ENCODE peak calls at places on chromosomes 13 and 19, in nine cellular contexts. One of them, this sample, is unnamed.

GRCh38 chr19:54646331-54646841 is 16.1 kb downstream of the LILRB1 start:
- DNase-seq in stomach: peak
- DNase-seq in nephron progenitor cell: no peak
- DNase-seq in activated B cell treated with CpG ODN at 0.5 μM for 24 hours: peak
- DNase-seq in sigmoid colon: no peak
- DNase-seq in hepatocyte: no peak
- DNase-seq in lung: no peak
- DNase-seq in Peyer's patch: no peak
- DNase-seq in astrocyte of the spinal cord: no peak
- DNase-seq in this sample: no peak

GRCh38 chr13:34148359-34148758 is 330.4 kb downstream of the RFC3 start:
- DNase-seq in lung: no peak
- DNase-seq in stomach: no peak
- DNase-seq in activated B cell treated with CpG ODN at 0.5 μM for 24 hours: no peak
- DNase-seq in Peyer's patch: no peak
- DNase-seq in hepatocyte: no peak
- DNase-seq in sigmoid colon: no peak
- DNase-seq in nephron progenitor cell: no peak
- DNase-seq in astrocyte of the spinal cord: no peak
- DNase-seq in this sample: no peak

GRCh38 chr19:34495416-34495815 is 13.9 kb downstream of the WTIP start:
- DNase-seq in nephron progenitor cell: no peak
- DNase-seq in astrocyte of the spinal cord: no peak
- DNase-seq in Peyer's patch: no peak
- DNase-seq in stomach: no peak
- DNase-seq in activated B cell treated with CpG ODN at 0.5 μM for 24 hours: no peak
- DNase-seq in hepatocyte: no peak
- DNase-seq in lung: no peak
- DNase-seq in sigmoid colon: peak
- DNase-seq in this sample: no peak

GRCh38 chr19:56927294-56927693 is 86.8 kb upstream of the PEG3 start:
- DNase-seq in sigmoid colon: no peak
- DNase-seq in nephron progenitor cell: no peak
- DNase-seq in hepatocyte: no peak
- DNase-seq in astrocyte of the spinal cord: no peak
- DNase-seq in Peyer's patch: no peak
- DNase-seq in activated B cell treated with CpG ODN at 0.5 μM for 24 hours: no peak
- DNase-seq in lung: no peak
- DNase-seq in stomach: no peak
- DNase-seq in this sample: no peak

GRCh38 chr19:24059572-24060295 is 27.3 kb upstream of the ZNF254 start:
- DNase-seq in hepatocyte: no peak
- DNase-seq in sigmoid colon: no peak
- DNase-seq in activated B cell treated with CpG ODN at 0.5 μM for 24 hours: no peak
- DNase-seq in lung: no peak
- DNase-seq in nephron progenitor cell: no peak
- DNase-seq in Peyer's patch: no peak
- DNase-seq in stomach: no peak
- DNase-seq in astrocyte of the spinal cord: no peak
- DNase-seq in this sample: no peak

GRCh38 chr19:54708781-54709180 is 15.5 kb upstream of the KIR3DL3 start:
- DNase-seq in astrocyte of the spinal cord: no peak
- DNase-seq in hepatocyte: no peak
- DNase-seq in nephron progenitor cell: no peak
- DNase-seq in activated B cell treated with CpG ODN at 0.5 μM for 24 hours: no peak
- DNase-seq in sigmoid colon: no peak
- DNase-seq in Peyer's patch: no peak
- DNase-seq in stomach: no peak
- DNase-seq in lung: peak
- DNase-seq in this sample: no peak

GRCh38 chr19:2608602-2608922 is 93.9 kb downstream of the GNG7 start:
- DNase-seq in stomach: no peak
- DNase-seq in nephron progenitor cell: no peak
- DNase-seq in astrocyte of the spinal cord: no peak
- DNase-seq in hepatocyte: no peak
- DNase-seq in sigmoid colon: no peak
- DNase-seq in lung: no peak
- DNase-seq in activated B cell treated with CpG ODN at 0.5 μM for 24 hours: no peak
- DNase-seq in Peyer's patch: peak
- DNase-seq in this sample: no peak

GRCh38 chr13:33446821-33447481 is 161.4 kb upstream of the STARD13 start:
- DNase-seq in Peyer's patch: no peak
- DNase-seq in astrocyte of the spinal cord: no peak
- DNase-seq in lung: peak
- DNase-seq in stomach: peak
- DNase-seq in nephron progenitor cell: no peak
- DNase-seq in activated B cell treated with CpG ODN at 0.5 μM for 24 hours: no peak
- DNase-seq in sigmoid colon: no peak
- DNase-seq in hepatocyte: peak
- DNase-seq in this sample: peak

GRCh38 chr13:91141619-91142061 is 205.8 kb upstream of the MIR17HG start:
- DNase-seq in stomach: no peak
- DNase-seq in activated B cell treated with CpG ODN at 0.5 μM for 24 hours: no peak
- DNase-seq in lung: no peak
- DNase-seq in Peyer's patch: no peak
- DNase-seq in sigmoid colon: no peak
- DNase-seq in hepatocyte: no peak
- DNase-seq in astrocyte of the spinal cord: no peak
- DNase-seq in nephron progenitor cell: no peak
- DNase-seq in this sample: no peak

GRCh38 chr13:20570540-20570939 is 3.6 kb downstream of the IFT88 start:
- DNase-seq in stomach: no peak
- DNase-seq in sigmoid colon: no peak
- DNase-seq in astrocyte of the spinal cord: no peak
- DNase-seq in lung: no peak
- DNase-seq in Peyer's patch: no peak
- DNase-seq in activated B cell treated with CpG ODN at 0.5 μM for 24 hours: no peak
- DNase-seq in nephron progenitor cell: no peak
- DNase-seq in hepatocyte: no peak
- DNase-seq in this sample: no peak

GRCh38 chr19:45528744-45529453 is 21.6 kb downstream of the VASP start:
- DNase-seq in stomach: peak
- DNase-seq in astrocyte of the spinal cord: peak
- DNase-seq in hepatocyte: peak
- DNase-seq in sigmoid colon: no peak
- DNase-seq in lung: peak
- DNase-seq in nephron progenitor cell: peak
- DNase-seq in activated B cell treated with CpG ODN at 0.5 μM for 24 hours: no peak
- DNase-seq in Peyer's patch: no peak
- DNase-seq in this sample: no peak

GRCh38 chr13:77449265-77449664 is 86.2 kb upstream of the SCEL start:
- DNase-seq in sigmoid colon: no peak
- DNase-seq in nephron progenitor cell: no peak
- DNase-seq in activated B cell treated with CpG ODN at 0.5 μM for 24 hours: no peak
- DNase-seq in stomach: no peak
- DNase-seq in Peyer's patch: no peak
- DNase-seq in hepatocyte: no peak
- DNase-seq in lung: no peak
- DNase-seq in astrocyte of the spinal cord: no peak
- DNase-seq in this sample: no peak

GRCh38 chr19:56120371-56121179 is 520 bp downstream of the ZNF787 start:
- DNase-seq in lung: peak
- DNase-seq in astrocyte of the spinal cord: peak
- DNase-seq in Peyer's patch: peak
- DNase-seq in nephron progenitor cell: peak
- DNase-seq in activated B cell treated with CpG ODN at 0.5 μM for 24 hours: peak
- DNase-seq in hepatocyte: peak
- DNase-seq in stomach: peak
- DNase-seq in sigmoid colon: peak
- DNase-seq in this sample: no peak

GRCh38 chr13:23515116-23515515 is 55.1 kb upstream of the TNFRSF19 start:
- DNase-seq in Peyer's patch: no peak
- DNase-seq in hepatocyte: no peak
- DNase-seq in lung: no peak
- DNase-seq in activated B cell treated with CpG ODN at 0.5 μM for 24 hours: no peak
- DNase-seq in stomach: no peak
- DNase-seq in sigmoid colon: no peak
- DNase-seq in nephron progenitor cell: no peak
- DNase-seq in astrocyte of the spinal cord: no peak
- DNase-seq in this sample: no peak

GRCh38 chr13:23513460-23513859 is 56.8 kb upstream of the TNFRSF19 start:
- DNase-seq in activated B cell treated with CpG ODN at 0.5 μM for 24 hours: no peak
- DNase-seq in hepatocyte: no peak
- DNase-seq in nephron progenitor cell: no peak
- DNase-seq in astrocyte of the spinal cord: no peak
- DNase-seq in lung: no peak
- DNase-seq in sigmoid colon: no peak
- DNase-seq in Peyer's patch: no peak
- DNase-seq in stomach: no peak
- DNase-seq in this sample: no peak

GRCh38 chr13:23514076-23514475 is 56.1 kb upstream of the TNFRSF19 start:
- DNase-seq in lung: no peak
- DNase-seq in Peyer's patch: no peak
- DNase-seq in stomach: no peak
- DNase-seq in activated B cell treated with CpG ODN at 0.5 μM for 24 hours: no peak
- DNase-seq in sigmoid colon: no peak
- DNase-seq in hepatocyte: no peak
- DNase-seq in astrocyte of the spinal cord: no peak
- DNase-seq in nephron progenitor cell: no peak
- DNase-seq in this sample: no peak

GRCh38 chr13:23510979-23511735 is 59.1 kb upstream of the TNFRSF19 start:
- DNase-seq in astrocyte of the spinal cord: peak
- DNase-seq in nephron progenitor cell: peak
- DNase-seq in Peyer's patch: no peak
- DNase-seq in hepatocyte: peak
- DNase-seq in stomach: no peak
- DNase-seq in sigmoid colon: no peak
- DNase-seq in activated B cell treated with CpG ODN at 0.5 μM for 24 hours: no peak
- DNase-seq in lung: no peak
- DNase-seq in this sample: no peak

DNA sequence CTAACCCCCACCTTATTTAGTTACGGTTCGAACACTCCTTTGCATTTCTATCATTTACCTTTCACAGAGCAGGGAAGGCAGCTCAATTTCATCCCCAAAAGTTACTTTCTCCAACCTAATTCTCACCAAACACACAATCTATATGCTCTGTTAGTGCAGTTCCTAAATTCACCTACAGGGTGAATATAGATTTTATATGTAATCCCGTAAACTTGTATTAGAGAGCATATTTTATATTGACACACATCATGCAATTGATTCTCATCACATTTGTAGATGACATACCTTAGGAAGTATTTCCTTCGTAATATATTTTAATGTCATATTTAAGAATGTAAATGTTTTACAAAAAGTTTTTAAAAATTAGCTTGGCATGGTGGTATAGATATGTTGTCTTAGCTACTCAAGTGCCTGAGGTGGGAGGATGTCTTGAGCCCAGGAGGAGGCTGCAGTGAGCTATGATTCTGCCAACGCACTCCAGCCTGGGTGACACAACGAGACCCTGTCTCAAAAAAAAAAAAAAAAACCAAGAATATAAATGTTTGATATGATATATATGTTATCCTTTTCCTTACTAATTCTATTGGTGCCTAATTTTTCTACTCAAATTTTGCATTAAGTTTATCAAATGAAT is 57.3 kb upstream of the TNFRSF19 start:
- DNase-seq in hepatocyte: no peak
- DNase-seq in nephron progenitor cell: no peak
- DNase-seq in stomach: no peak
- DNase-seq in Peyer's patch: no peak
- DNase-seq in activated B cell treated with CpG ODN at 0.5 μM for 24 hours: no peak
- DNase-seq in sigmoid colon: no peak
- DNase-seq in astrocyte of the spinal cord: no peak
- DNase-seq in lung: no peak
- DNase-seq in this sample: no peak
- TF ChIP-seq CTCF in hepatocyte: no peak
- TF ChIP-seq CTCF in nephron progenitor cell: no peak
- TF ChIP-seq CTCF in stomach: no peak
- TF ChIP-seq CTCF in Peyer's patch: no peak
- TF ChIP-seq CTCF in activated B cell treated with CpG ODN at 0.5 μM for 24 hours: no peak
- TF ChIP-seq CTCF in sigmoid colon: no peak
- TF ChIP-seq CTCF in astrocyte of the spinal cord: no peak
- TF ChIP-seq CTCF in lung: no peak
- TF ChIP-seq CTCF in this sample: no peak

GRCh38 chr19:5561559-5561958 is 6.2 kb downstream of the TINCR start:
- DNase-seq in activated B cell treated with CpG ODN at 0.5 μM for 24 hours: no peak
- DNase-seq in lung: no peak
- DNase-seq in nephron progenitor cell: no peak
- DNase-seq in astrocyte of the spinal cord: no peak
- DNase-seq in hepatocyte: no peak
- DNase-seq in stomach: no peak
- DNase-seq in Peyer's patch: no peak
- DNase-seq in sigmoid colon: no peak
- DNase-seq in this sample: no peak
- TF ChIP-seq CTCF in activated B cell treated with CpG ODN at 0.5 μM for 24 hours: no peak
- TF ChIP-seq CTCF in lung: no peak
- TF ChIP-seq CTCF in nephron progenitor cell: peak
- TF ChIP-seq CTCF in astrocyte of the spinal cord: peak
- TF ChIP-seq CTCF in hepatocyte: peak
- TF ChIP-seq CTCF in stomach: no peak
- TF ChIP-seq CTCF in Peyer's patch: peak
- TF ChIP-seq CTCF in sigmoid colon: no peak
- TF ChIP-seq CTCF in this sample: peak

GRCh38 chr13:113978741-113979481 is 5.0 kb upstream of the C13orf46 start:
- DNase-seq in sigmoid colon: peak
- DNase-seq in activated B cell treated with CpG ODN at 0.5 μM for 24 hours: no peak
- DNase-seq in hepatocyte: no peak
- DNase-seq in Peyer's patch: no peak
- DNase-seq in lung: no peak
- DNase-seq in nephron progenitor cell: no peak
- DNase-seq in astrocyte of the spinal cord: no peak
- DNase-seq in stomach: peak
- DNase-seq in this sample: no peak

GRCh38 chr13:113979791-113980471 is 6.1 kb upstream of the C13orf46 start:
- DNase-seq in stomach: no peak
- DNase-seq in sigmoid colon: peak
- DNase-seq in nephron progenitor cell: no peak
- DNase-seq in hepatocyte: no peak
- DNase-seq in activated B cell treated with CpG ODN at 0.5 μM for 24 hours: no peak
- DNase-seq in lung: no peak
- DNase-seq in Peyer's patch: no peak
- DNase-seq in astrocyte of the spinal cord: no peak
- DNase-seq in this sample: no peak

GRCh38 chr13:113981201-113981605 is 7.3 kb upstream of the C13orf46 start:
- DNase-seq in Peyer's patch: no peak
- DNase-seq in stomach: peak
- DNase-seq in lung: peak
- DNase-seq in activated B cell treated with CpG ODN at 0.5 μM for 24 hours: no peak
- DNase-seq in nephron progenitor cell: no peak
- DNase-seq in sigmoid colon: peak
- DNase-seq in hepatocyte: no peak
- DNase-seq in astrocyte of the spinal cord: peak
- DNase-seq in this sample: no peak

GRCh38 chr13:113981611-113982295 is 7.9 kb upstream of the C13orf46 start:
- DNase-seq in activated B cell treated with CpG ODN at 0.5 μM for 24 hours: peak
- DNase-seq in hepatocyte: no peak
- DNase-seq in sigmoid colon: peak
- DNase-seq in stomach: no peak
- DNase-seq in nephron progenitor cell: no peak
- DNase-seq in astrocyte of the spinal cord: no peak
- DNase-seq in Peyer's patch: no peak
- DNase-seq in lung: no peak
- DNase-seq in this sample: no peak

GRCh38 chr13:113980489-113981064 is 6.7 kb upstream of the C13orf46 start:
- DNase-seq in hepatocyte: no peak
- DNase-seq in sigmoid colon: peak
- DNase-seq in astrocyte of the spinal cord: no peak
- DNase-seq in stomach: no peak
- DNase-seq in Peyer's patch: no peak
- DNase-seq in lung: no peak
- DNase-seq in activated B cell treated with CpG ODN at 0.5 μM for 24 hours: no peak
- DNase-seq in nephron progenitor cell: no peak
- DNase-seq in this sample: no peak
- TF ChIP-seq CTCF in hepatocyte: no peak
- TF ChIP-seq CTCF in sigmoid colon: no peak
- TF ChIP-seq CTCF in astrocyte of the spinal cord: no peak
- TF ChIP-seq CTCF in stomach: no peak
- TF ChIP-seq CTCF in Peyer's patch: no peak
- TF ChIP-seq CTCF in lung: no peak
- TF ChIP-seq CTCF in activated B cell treated with CpG ODN at 0.5 μM for 24 hours: no peak
- TF ChIP-seq CTCF in nephron progenitor cell: no peak
- TF ChIP-seq CTCF in this sample: no peak

GRCh38 chr13:110950356-110950755 is 35.5 kb upstream of the ANKRD10 start:
- DNase-seq in hepatocyte: no peak
- DNase-seq in Peyer's patch: no peak
- DNase-seq in lung: no peak
- DNase-seq in astrocyte of the spinal cord: no peak
- DNase-seq in nephron progenitor cell: no peak
- DNase-seq in sigmoid colon: no peak
- DNase-seq in activated B cell treated with CpG ODN at 0.5 μM for 24 hours: no peak
- DNase-seq in stomach: no peak
- DNase-seq in this sample: no peak
- TF ChIP-seq CTCF in hepatocyte: no peak
- TF ChIP-seq CTCF in Peyer's patch: no peak
- TF ChIP-seq CTCF in lung: no peak
- TF ChIP-seq CTCF in astrocyte of the spinal cord: no peak
- TF ChIP-seq CTCF in nephron progenitor cell: no peak
- TF ChIP-seq CTCF in sigmoid colon: no peak
- TF ChIP-seq CTCF in activated B cell treated with CpG ODN at 0.5 μM for 24 hours: no peak
- TF ChIP-seq CTCF in stomach: no peak
- TF ChIP-seq CTCF in this sample: no peak